ENCODE peak calls at places on chromosomes 7 and 10, in six cellular contexts. T is hepatocyte, E is neuronal stem cell, W is PC-9, A is GM23248, Y is esophagus muscularis mucosa. U is an unnamed sample.

GRCh38 chr10:31808258-31809218 is 120.1 kb downstream of the ARHGAP12 start:
- DNase-seq in Y (no peak), T (peak; percentile 53), E (peak; percentile 47), A (peak; percentile 82), W (no peak), U (peak; percentile 8)

GRCh38 chr10:66455304-66455703 is 470.5 kb upstream of the LRRTM3 start:
- DNase-seq in W (no peak), T (no peak), Y (no peak), E (no peak), A (no peak), U (no peak)

GRCh38 chr10:124737708-124738107 is 6.5 kb downstream of the FAM53B start:
- DNase-seq in E (no peak), Y (peak; percentile 34), W (no peak), T (no peak), A (no peak), U (no peak)

GRCh38 chr7:964401-965231 is 10.1 kb upstream of the ADAP1 start:
- DNase-seq in W (no peak), A (peak; percentile 81), E (no peak), T (no peak), Y (no peak), U (no peak)

GRCh38 chr7:35784332-35784731 is 16.5 kb upstream of the SEPTIN7 start:
- DNase-seq in T (no peak), A (no peak), Y (no peak), W (no peak), E (no peak), U (no peak)

GRCh38 chr7:107506683-107507339 is 37.0 kb downstream of the GPR22 start:
- DNase-seq in E (no peak), A (peak; percentile 1), T (peak; percentile 15), Y (no peak), W (peak; percentile 98), U (no peak)

GRCh38 chr10:489335-489734 is 200.1 kb downstream of the DIP2C start:
- DNase-seq in T (no peak), E (no peak), Y (no peak), A (no peak), W (no peak), U (no peak)

GRCh38 chr7:29485376-29486190 is 78.1 kb upstream of the PRR15 start:
- DNase-seq in Y (peak; percentile 39), A (no peak), T (no peak), E (no peak), W (no peak), U (peak; percentile 61)

GRCh38 chr10:127405221-127405620 is 143.9 kb upstream of the NPS start:
- DNase-seq in W (no peak), A (peak; percentile 61), T (no peak), Y (no peak), E (no peak), U (no peak)

GRCh38 chr10:62814901-62815372 is 1.2 kb downstream of the EGR2 start:
- DNase-seq in Y (no peak), A (peak; percentile 18), W (no peak), E (peak; percentile 18), T (peak; percentile 19), U (peak; percentile 62)

GRCh38 chr7:93941956-93942355 is 20.4 kb downstream of the GNG11 start:
- DNase-seq in A (peak; percentile 57), E (no peak), W (no peak), T (no peak), Y (no peak), U (no peak)

GRCh38 chr10:124033887-124034218 is 59.5 kb downstream of the CHST15 start:
- DNase-seq in Y (no peak), E (no peak), T (no peak), W (no peak), A (no peak), U (no peak)

GRCh38 chr7:21851445-21852043 is 94.2 kb downstream of the CDCA7L start:
- DNase-seq in W (no peak), E (no peak), A (peak; percentile 4), Y (no peak), T (no peak), U (no peak)

GRCh38 chr10:119191881-119192280 is 13.3 kb upstream of the PRDX3 start:
- DNase-seq in W (peak; percentile 40), Y (no peak), T (no peak), A (no peak), E (no peak), U (no peak)

GRCh38 chr7:68707958-68708357 is 890.3 kb upstream of the AUTS2 start:
- DNase-seq in W (no peak), T (no peak), A (no peak), E (no peak), Y (no peak), U (no peak)

GRCh38 chr7:68706291-68706690 is 892.0 kb upstream of the AUTS2 start:
- DNase-seq in W (peak; percentile 27), E (no peak), A (peak; percentile 4), T (no peak), Y (no peak), U (no peak)

DNA sequence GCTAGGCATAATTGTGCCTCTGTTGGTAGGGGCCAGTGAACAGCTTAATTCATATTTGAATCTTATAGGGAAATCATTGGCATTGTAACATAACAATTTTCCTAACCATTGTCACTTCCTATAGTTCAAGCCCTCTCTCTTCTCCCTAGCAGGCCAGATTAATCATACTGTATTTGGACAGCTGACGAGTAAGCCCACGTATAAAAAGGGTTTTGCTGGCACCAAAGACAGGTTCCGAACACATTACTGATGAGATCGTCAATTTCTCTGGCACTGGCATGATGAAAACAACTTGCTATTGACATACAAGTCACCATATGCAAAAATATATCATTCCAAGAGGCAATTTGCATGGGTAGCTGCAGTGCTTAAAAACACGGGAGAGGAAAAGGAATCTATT is 891.1 kb upstream of the AUTS2 start:
- DNase-seq in E (no peak), T (no peak), Y (no peak), A (no peak), W (no peak), U (no peak)
- H3K27ac ChIP-seq in E (no peak overlapping the region), T (no peak overlapping the region), Y (no peak overlapping the region), A (no peak overlapping the region), W (peak overlapping the region; percentile 99), U (no peak overlapping the region)

DNA sequence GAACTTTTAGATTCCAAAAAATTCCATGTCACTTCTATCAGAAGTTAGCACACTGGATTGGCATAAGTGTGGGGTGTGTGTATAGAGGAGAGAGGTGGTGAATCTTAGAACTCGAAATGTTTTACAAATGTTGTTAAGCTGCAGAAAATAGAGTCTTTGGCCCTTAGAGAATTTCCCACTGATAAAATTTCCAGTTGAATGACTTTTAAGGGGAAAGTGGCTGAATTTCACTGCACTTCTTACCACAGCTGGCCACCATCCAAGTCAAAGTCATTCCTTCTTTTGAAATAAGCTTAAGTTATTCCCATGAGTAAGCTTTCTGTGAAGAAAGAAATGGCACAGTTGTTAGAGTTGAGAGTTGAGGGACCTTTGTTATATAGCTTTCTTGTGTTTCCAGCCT is 13.8 kb downstream of the VCL start:
- DNase-seq in A (peak; percentile 95), Y (no peak), T (peak; percentile 59), W (no peak), E (no peak), U (no peak)
- H3K27ac ChIP-seq in A (peak overlapping the region; percentile 57), Y (peak overlapping the region; percentile 13), T (no peak overlapping the region), W (peak overlapping the region; percentile 47), E (peak overlapping the region; percentile 38), U (no peak overlapping the region)

DNA sequence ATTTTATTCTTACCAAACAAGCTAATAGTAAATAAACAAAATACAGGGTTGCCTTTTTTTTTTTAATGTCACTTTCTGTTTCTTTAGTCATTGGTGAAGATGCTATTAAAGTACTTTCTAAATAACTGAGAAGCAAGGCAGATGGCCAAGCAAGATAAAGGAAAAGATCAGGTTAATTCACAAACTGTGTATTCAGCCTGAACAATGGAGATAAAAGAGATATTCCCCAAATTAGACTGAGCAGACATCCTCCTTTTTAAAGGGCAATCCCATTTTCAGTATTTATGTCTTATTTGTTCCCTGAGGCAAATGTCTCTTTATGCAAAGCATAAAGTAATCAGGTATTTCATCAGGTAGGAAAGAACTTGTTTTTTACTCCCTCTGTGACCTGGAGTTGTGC is 23.2 kb upstream of the XRCC2 start:
- DNase-seq in A (no peak), E (no peak), T (no peak), Y (no peak), W (no peak), U (no peak)
- H3K27ac ChIP-seq in A (no peak overlapping the region), E (no peak overlapping the region), T (no peak overlapping the region), Y (no peak overlapping the region), W (no peak overlapping the region), U (no peak overlapping the region)

DNA sequence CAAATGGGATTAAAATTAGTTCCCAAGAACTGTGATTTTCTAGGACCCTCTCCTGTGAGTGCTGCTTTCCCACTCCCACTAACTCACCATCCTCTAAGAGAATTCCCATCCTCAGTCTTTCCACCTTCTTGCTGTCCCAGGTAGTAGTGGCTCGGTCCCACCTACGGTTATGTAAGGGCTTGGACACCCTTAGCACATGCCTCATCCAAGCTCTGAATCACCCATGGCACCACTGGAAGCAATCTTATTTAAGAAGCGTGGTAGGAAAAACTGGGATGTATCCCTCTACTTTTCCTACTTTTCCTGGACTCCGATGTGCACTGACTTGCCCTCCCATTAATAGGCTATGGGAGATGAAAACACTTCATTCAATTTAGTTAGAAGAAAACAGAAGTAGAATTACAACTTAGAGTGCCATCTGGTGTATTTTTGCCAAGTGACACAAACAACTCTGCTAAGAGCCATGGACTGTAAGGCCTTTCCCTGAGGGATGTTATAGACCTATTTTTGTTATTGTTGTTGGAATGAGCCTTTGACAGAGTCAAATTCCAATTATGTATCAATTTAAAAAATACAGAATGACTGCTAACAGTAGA is 13.7 kb upstream of the ANKRD22 start:
- DNase-seq in A (peak; percentile 12), E (no peak), T (no peak), Y (no peak), W (no peak), U (no peak)
- H3K27ac ChIP-seq in A (no peak overlapping the region), E (no peak overlapping the region), T (no peak overlapping the region), Y (no peak overlapping the region), W (no peak overlapping the region), U (no peak overlapping the region)

DNA sequence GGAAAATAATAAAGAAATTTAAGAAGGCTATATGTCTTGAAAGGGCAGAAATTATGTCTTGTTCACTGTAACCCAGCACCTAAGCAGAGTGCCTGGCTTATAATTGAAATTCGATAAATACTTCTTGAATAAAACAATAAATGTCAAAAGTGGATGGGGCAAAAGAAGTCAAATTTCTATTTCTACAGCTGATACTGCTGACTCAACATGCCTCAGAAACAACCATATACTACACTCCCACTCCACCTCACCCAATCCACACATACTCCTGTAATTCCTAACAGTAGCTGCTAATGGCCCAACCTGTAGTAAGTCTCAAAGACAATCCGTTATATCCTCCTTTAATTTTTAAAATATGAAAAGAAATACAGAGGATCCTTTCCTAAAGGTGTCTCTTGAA is 48.1 kb upstream of the LRRN3 start:
- DNase-seq in Y (no peak), W (no peak), A (no peak), E (no peak), T (no peak), U (no peak)
- H3K27ac ChIP-seq in Y (no peak overlapping the region), W (no peak overlapping the region), A (no peak overlapping the region), E (no peak overlapping the region), T (no peak overlapping the region), U (no peak overlapping the region)

GRCh38 chr10:87752571-87752970 is 65.5 kb downstream of the ATAD1 start:
- DNase-seq in E (no peak), T (no peak), A (peak; percentile 89), Y (no peak), W (no peak), U (no peak)
- H3K27ac ChIP-seq in E (no peak overlapping the region), T (no peak overlapping the region), A (peak overlapping the region; percentile 11), Y (no peak overlapping the region), W (no peak overlapping the region), U (no peak overlapping the region)

DNA sequence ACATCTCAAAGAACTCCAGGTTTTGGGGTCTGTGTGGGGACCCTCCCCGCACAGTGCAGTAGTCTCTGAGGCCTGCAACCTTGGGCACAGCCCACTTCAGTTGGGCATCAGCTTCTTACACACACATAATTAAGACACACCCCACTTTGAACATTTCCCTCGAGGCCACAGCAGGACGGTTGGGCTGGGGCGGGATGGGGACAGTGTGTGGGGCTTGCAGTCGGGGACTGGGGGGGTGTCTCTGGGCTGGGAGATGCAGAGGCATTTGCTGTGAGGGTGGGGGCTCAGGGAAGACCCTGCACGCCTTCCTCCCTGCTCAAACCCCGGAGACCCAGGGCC is 1.2 kb downstream of the LFNG start:
- DNase-seq in A (peak; percentile 53), W (no peak), E (no peak), Y (no peak), T (no peak), U (no peak)
- H3K27ac ChIP-seq in A (no peak overlapping the region), W (no peak overlapping the region), E (no peak overlapping the region), Y (peak overlapping the region; percentile 40), T (no peak overlapping the region), U (no peak overlapping the region)

U was measured in caudate nucleus.